ENCODE peak calls at places on chromosomes 11 and 22, in four cellular contexts. D is HepG2, M is A549, Y is GM12878. E is an unnamed sample.

GRCh38 chr11:12130180-12130980 is 20.0 kb downstream of the MICAL2 start:
- DNase-seq in Y (no peak), M (no peak), D (no peak), E (no peak)

GRCh38 chr11:3995949-3996554 is 98.5 kb upstream of the RRM1 start:
- DNase-seq in Y (no peak), D (no peak), M (no peak), E (no peak)

GRCh38 chr11:19093976-19094375 is 23.0 kb upstream of the ZDHHC13 start:
- DNase-seq in D (no peak), Y (no peak), M (no peak), E (no peak)

GRCh38 chr11:59186130-59186594 is 14.2 kb downstream of the DTX4 start:
- DNase-seq in D (peak), M (peak), Y (no peak), E (peak)

GRCh38 chr22:42889290-42889689 is 32.2 kb upstream of the ARFGAP3 start:
- DNase-seq in Y (peak), M (no peak), D (no peak), E (no peak)

GRCh38 chr22:42994917-42995562 is 19.9 kb downstream of the PACSIN2 start:
- DNase-seq in M (peak), Y (peak), D (peak), E (no peak)

GRCh38 chr11:85823816-85824215 is 12.9 kb upstream of the SYTL2 start:
- DNase-seq in M (no peak), Y (no peak), D (no peak), E (no peak)

GRCh38 chr11:59273008-59273841 is 60.5 kb upstream of the MPEG1 start:
- DNase-seq in D (no peak), M (no peak), Y (peak), E (no peak)

GRCh38 chr22:25661067-25661466 is 80.9 kb upstream of the MYO18B start:
- DNase-seq in D (no peak), M (no peak), Y (no peak), E (peak)

GRCh38 chr11:66497206-66497605 is 13.2 kb upstream of the BBS1 start:
- DNase-seq in M (no peak), Y (no peak), D (no peak), E (no peak)

DNA sequence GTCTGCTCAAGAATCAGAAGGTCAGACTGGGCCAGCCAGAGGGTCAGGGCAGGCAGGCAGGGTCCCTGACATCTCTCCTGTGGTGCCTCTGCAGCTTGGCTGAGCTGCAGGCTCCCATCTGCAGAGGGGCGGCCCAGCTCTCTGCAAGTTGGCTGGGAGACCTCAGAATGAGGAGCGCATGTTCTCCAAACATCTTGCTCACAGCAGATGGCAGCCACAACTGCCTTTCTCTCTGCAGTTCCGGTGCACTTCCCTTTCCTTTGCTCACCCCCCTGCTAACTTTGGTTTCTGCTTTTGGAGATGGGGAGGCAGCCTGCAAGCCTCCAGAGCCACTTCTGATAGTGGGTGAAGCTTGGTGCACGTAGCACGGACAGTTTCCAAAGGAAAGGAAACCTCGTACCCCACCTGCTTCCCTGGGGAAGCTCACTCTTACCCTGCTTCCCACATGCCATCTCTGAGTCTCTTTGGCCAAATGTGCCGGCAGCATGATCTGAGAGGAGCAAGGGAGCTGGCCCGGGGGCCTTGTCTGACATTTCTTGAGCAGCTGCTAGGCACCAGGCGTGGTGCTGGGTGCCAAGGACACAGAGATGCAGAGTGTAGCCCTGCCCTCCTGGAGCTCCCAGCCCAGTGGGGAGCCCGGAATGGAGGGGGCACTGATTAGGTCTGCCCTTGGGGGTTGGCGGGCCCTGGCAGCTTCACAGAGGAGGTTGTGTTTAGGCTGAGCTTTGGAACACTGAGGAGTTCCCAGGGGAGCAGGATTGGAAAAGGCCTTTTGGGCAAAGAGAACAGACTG is 18.2 kb downstream of the DAGLA start:
- DNase-seq in Y (no peak), M (no peak), D (no peak), E (no peak)
- TF ChIP-seq PBX3 in Y (no peak), M (no peak), D (no peak), E (no peak)

GRCh38 chr11:128694618-128695481 is 978 bp downstream of the FLI1 start:
- DNase-seq in Y (no peak), M (no peak), D (no peak), E (peak)

GRCh38 chr11:128701086-128701485 is 7.2 kb downstream of the FLI1 start:
- DNase-seq in Y (no peak), D (no peak), M (no peak), E (no peak)

GRCh38 chr11:128696930-128697329 is 3.1 kb downstream of the FLI1 start:
- DNase-seq in M (no peak), Y (no peak), D (no peak), E (no peak)

GRCh38 chr11:128695539-128696221 is 1.8 kb downstream of the FLI1 start:
- DNase-seq in Y (no peak), D (no peak), M (no peak), E (no peak)

GRCh38 chr11:128697645-128698174 is 3.8 kb downstream of the FLI1 start:
- DNase-seq in M (no peak), D (no peak), Y (no peak), E (no peak)
- H3K27ac ChIP-seq in M (no peak), D (no peak), Y (no peak), E (no peak)

GRCh38 chr11:111920908-111921307 is 2.2 kb downstream of the C11orf52 start:
- DNase-seq in Y (no peak), M (no peak), D (no peak), E (no peak)

GRCh38 chr11:111923951-111924350 is 5.2 kb downstream of the C11orf52 start:
- DNase-seq in M (no peak), Y (no peak), D (no peak), E (no peak)

GRCh38 chr11:111925953-111926352 is 7.2 kb downstream of the C11orf52 start:
- DNase-seq in Y (no peak), D (no peak), M (no peak), E (no peak)

GRCh38 chr11:111922803-111923202 is 4.1 kb downstream of the C11orf52 start:
- DNase-seq in M (no peak), Y (no peak), D (peak), E (no peak)

DNA sequence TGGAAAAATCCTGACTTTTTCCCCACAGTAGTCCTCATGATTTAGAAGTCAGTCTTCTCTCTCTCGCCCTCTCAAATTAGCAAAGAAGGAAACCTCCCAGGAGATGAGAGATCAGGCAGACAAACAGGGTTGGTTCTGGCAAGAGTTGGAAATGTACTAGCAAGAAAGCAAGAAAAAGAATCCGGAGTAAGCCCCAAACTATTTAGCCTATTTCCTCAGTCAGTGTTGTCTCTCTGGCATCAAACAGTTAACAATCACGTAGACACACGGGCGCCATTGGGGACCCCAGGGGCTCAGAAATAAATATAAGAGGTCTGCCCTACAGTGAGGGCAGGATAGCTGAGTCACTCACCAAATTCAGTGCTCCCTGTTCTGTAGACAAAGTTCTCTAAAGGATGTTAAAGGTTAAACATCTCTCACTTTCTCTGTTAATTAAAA is 4.7 kb downstream of the C11orf52 start:
- DNase-seq in Y (no peak), D (peak), M (no peak), E (no peak)
- H3K4me2 ChIP-seq in Y (no peak), D (peak), M (peak), E (peak)

GRCh38 chr22:24265734-24266133 is 4.9 kb upstream of the SPECC1L start:
- DNase-seq in M (no peak), Y (no peak), D (no peak), E (no peak)

GRCh38 chr22:24271406-24271760 is 752 bp downstream of the SPECC1L start:
- DNase-seq in M (no peak), D (no peak), Y (no peak), E (no peak)

DNA sequence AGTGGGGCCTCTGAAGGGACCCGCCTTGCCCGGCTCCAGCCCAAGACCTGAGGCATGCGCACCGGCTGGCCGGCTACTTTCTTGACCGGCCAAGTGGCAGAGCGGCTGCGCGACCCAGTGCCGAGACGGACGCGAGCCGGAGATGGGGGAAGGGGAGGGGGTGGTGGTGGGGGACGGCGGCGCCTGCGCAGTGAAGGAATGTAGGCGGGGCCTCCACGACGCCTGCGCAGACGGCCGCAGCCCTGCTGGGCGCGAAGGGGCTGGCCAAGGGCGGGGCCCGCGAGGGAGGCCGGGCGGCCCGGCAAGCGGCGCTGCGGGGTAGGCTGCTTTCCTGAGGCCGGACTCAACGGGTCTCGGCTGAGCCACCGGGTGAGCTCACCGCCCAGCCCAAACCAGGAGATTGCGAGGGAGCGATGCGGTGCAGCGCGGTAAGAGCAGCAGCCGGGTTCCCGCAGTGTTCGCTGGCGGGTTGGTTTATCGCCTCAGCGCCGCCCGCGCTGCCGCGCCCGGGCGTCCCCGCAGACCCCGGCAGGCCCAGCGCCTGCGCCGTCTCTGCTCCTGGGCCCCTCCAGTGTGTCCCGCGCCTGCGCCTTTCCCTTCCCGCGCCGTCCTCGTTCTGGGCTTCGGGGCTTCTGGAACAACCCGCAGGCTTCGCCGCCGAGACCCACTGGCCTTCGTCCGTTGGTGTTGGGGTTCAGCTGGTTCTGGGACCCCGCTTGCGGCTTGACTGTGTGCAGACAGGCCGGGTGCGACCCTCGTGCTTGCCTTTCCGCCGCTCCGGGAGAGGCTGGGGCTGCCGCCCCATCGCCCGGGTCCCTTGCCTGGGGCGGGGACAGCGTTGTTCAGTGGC is at the start of gene SPECC1L:
- DNase-seq in Y (peak), M (peak), D (peak), E (peak)
- TF ChIP-seq PBX3 in Y (no peak), M (peak), D (peak), E (no peak)

DNA sequence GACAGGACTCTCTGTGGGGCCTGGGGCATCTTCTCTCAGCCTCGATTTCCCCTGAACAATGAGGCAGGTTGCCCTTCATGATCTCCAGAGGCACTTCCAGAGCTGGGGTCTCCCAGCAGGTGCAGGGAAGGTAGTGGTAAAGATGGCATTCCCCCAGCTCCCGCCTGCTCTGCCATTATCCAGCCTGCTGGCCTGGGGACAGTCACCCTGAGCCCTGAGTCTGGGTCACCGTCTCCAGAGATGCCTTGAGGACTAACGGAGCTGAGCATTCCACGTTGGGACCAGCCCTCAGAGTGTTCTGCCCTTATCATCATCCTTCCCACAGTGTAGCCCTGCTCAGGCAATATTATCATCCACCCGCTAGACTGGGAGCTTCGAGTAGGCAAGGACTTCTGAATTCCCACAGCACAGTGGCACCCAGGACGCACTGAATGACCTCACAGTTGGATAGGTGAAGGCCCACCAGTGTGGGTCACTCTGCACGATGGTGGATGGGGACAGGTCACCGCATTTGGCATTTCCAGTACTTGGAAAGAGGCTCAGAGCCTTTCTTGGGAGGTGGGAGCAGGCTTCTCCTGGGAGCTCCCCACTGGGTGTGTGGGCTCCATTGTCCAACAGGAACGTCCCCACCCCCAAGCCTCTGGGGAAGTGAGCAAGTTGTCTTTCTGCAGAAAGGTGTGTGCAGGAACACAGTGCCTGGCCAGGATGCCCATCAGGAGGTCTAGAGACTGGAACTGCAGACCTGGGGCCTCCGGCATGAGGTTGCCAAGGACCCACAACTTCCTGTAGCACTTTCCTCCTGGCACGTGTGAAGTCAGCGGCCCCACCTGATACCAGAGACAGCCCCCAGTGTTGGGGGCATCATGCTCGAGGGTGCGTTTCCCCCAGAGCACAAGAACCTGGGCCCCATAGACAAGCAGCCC is 51.4 kb upstream of the WNT7B start:
- DNase-seq in M (no peak), D (no peak), Y (no peak), E (no peak)
- H3K27ac ChIP-seq in M (no peak), D (no peak), Y (no peak), E (no peak)

DNA sequence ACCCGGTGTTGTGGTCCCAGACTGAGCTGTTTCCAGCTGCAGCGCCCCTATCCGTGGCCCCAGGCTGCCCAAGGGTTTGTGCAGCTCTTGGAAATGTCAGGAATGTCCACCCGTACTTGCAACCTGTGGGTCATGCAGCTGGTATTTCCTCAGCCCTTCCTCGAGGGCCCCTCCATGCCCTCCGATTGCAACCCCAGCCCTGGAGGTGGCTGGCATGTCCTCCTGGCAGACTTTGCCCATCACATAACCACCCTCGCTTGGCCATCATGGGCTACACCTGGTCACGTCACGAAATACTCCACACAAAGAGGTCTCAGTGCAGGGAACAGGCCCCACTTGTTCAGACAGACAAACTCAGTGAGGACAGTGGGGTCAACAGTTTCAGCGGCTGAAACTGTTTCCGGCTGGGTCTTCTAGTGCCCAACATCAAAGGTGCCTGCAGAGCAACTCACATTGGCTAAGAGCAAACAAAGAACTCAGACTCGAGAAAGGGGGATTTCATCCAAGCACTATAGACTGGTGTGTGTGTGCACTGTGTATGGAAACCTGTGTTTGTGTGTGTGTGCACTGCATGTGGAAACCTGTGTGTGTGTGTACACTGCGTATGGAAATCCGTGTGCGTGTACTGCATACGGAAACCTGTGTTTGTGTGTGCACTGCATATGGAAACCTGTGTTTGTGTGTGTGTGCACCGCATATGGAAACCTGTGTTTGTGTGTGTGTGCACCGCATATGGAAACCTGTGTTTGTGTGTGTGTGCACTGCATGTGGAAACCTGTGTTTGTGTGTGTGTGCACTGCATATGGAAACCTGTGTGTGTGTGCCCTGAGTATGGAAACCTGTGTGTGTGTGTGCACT is 72.8 kb upstream of the CCND1 start:
- DNase-seq in Y (no peak), D (peak), M (no peak), E (no peak)
- H3K4me2 ChIP-seq in Y (no peak), D (peak), M (no peak), E (peak)

GRCh38 chr11:133476570-133477262 is 55.6 kb downstream of the OPCML start:
- DNase-seq in M (no peak), D (no peak), Y (no peak), E (no peak)
- TF ChIP-seq PBX3 in M (no peak), D (no peak), Y (no peak), E (no peak)

E was measured in SK-N-SH.